ENCODE peak calls at places on chromosomes 4 and X, in nine cellular contexts. X is midbrain; V is RPMI7951; Y is CD4-positive, alpha-beta T cell; P is WTC11; R is progenitor cell of endocrine pancreas; O is T-cell; F is NCI-H187; S is stimulated activated CD4-positive, alpha-beta T cell treated with anti-CD3 and anti-CD28 coated beads, Interleukin-15, amount 100 ng/mL, for 1 hour. M is an unnamed sample.

GRCh38 chr4:184826315-184827266 is 823 bp upstream of the ACSL1 start:
- DNase-seq in X (peak), V (peak), Y (peak), P (peak), R (no peak), O (peak), F (no peak), S (peak), M (no peak)

GRCh38 chr4:76582074-76582816 is 147.2 kb downstream of the SHROOM3 start:
- DNase-seq in X (no peak), V (no peak), Y (no peak), P (no peak), R (no peak), O (no peak), F (no peak), S (no peak), M (no peak)

GRCh38 chrX:150856785-150857184 is 41.7 kb downstream of the CD99L2 start:
- DNase-seq in X (no peak), V (no peak), Y (no peak), P (no peak), R (no peak), O (no peak), F (no peak), S (no peak), M (no peak)

GRCh38 chr4:100736651-100737450 is 219.0 kb upstream of the EMCN start:
- DNase-seq in X (no peak), V (peak), Y (no peak), P (no peak), R (no peak), O (no peak), F (no peak), S (no peak), M (no peak)

GRCh38 chr4:77052352-77052751 is 23.4 kb downstream of the CCNI start:
- DNase-seq in X (no peak), V (peak), Y (peak), P (peak), R (no peak), O (peak), F (peak), S (peak), M (peak)

GRCh38 chrX:71227370-71228062 is 4.5 kb downstream of the GJB1 start:
- DNase-seq in X (no peak), V (no peak), Y (no peak), P (no peak), R (no peak), O (no peak), F (no peak), S (no peak), M (no peak)

GRCh38 chr4:141058739-141059507 is 74.3 kb downstream of the RNF150 start:
- DNase-seq in X (no peak), V (no peak), Y (no peak), P (no peak), R (no peak), O (no peak), F (no peak), S (no peak), M (no peak)

GRCh38 chrX:52425710-52426245 is 57.0 kb downstream of the XAGE2 start:
- DNase-seq in X (no peak), V (peak), Y (no peak), P (no peak), R (no peak), O (no peak), F (no peak), S (no peak), M (no peak)

GRCh38 chr4:83054928-83055327 is 19.9 kb downstream of the COPS4 start:
- DNase-seq in X (no peak), V (no peak), Y (no peak), P (no peak), R (no peak), O (no peak), F (no peak), S (no peak), M (no peak)

GRCh38 chr4:24042094-24042493 is 152.2 kb upstream of the PPARGC1A start:
- DNase-seq in X (no peak), V (peak), Y (no peak), P (no peak), R (no peak), O (no peak), F (no peak), S (no peak), M (no peak)

GRCh38 chr4:120897981-120898719 is 24.4 kb downstream of the PRDM5 start:
- DNase-seq in X (no peak), V (no peak), Y (no peak), P (no peak), R (no peak), O (no peak), F (no peak), S (no peak), M (no peak)

GRCh38 chr4:68375667-68376559 is 26.0 kb upstream of the YTHDC1 start:
- DNase-seq in X (peak), V (peak), Y (peak), P (peak), R (no peak), O (peak), F (peak), S (peak), M (no peak)

GRCh38 chr4:74320559-74321118 is 12.4 kb downstream of the EPGN start:
- DNase-seq in X (peak), V (peak), Y (no peak), P (peak), R (no peak), O (no peak), F (peak), S (no peak), M (peak)

GRCh38 chr4:125735107-125735506 is 420.4 kb downstream of the FAT4 start:
- DNase-seq in X (no peak), V (peak), Y (no peak), P (no peak), R (no peak), O (no peak), F (no peak), S (no peak), M (no peak)

GRCh38 chr4:183989471-183989870 is 84.4 kb downstream of the STOX2 start:
- DNase-seq in X (no peak), V (no peak), Y (no peak), P (no peak), R (no peak), O (no peak), F (no peak), S (no peak), M (no peak)

GRCh38 chr4:48538358-48538757 is 48.3 kb downstream of the ZAR1 start:
- DNase-seq in X (no peak), V (no peak), Y (no peak), P (no peak), R (no peak), O (no peak), F (no peak), S (no peak), M (no peak)

GRCh38 chrX:10165580-10166247 is 8.9 kb downstream of the CLCN4 start:
- DNase-seq in X (no peak), V (peak), Y (no peak), P (no peak), R (no peak), O (no peak), F (no peak), S (no peak), M (no peak)

GRCh38 chr4:54091637-54092404 is 8.1 kb upstream of the GSX2 start:
- DNase-seq in X (peak), V (peak), Y (peak), P (no peak), R (peak), O (peak), F (peak), S (peak), M (no peak)

GRCh38 chrX:119990409-119990994 is 47.0 kb upstream of the NKAP start:
- DNase-seq in X (no peak), V (no peak), Y (no peak), P (peak), R (no peak), O (no peak), F (no peak), S (no peak), M (no peak)

GRCh38 chr4:26909369-26909768 is 48.7 kb downstream of the STIM2 start:
- DNase-seq in X (no peak), V (no peak), Y (no peak), P (no peak), R (no peak), O (no peak), F (no peak), S (no peak), M (no peak)

GRCh38 chrX:107599371-107599970 is 28.8 kb upstream of the PRPS1 start:
- DNase-seq in X (no peak), V (no peak), Y (no peak), P (no peak), R (no peak), O (no peak), F (no peak), S (no peak), M (no peak)

GRCh38 chr4:34633216-34633615 is 1611.1 kb downstream of the ARAP2 start:
- DNase-seq in X (no peak), V (no peak), Y (no peak), P (no peak), R (no peak), O (no peak), F (no peak), S (no peak), M (no peak)

GRCh38 chrX:130118396-130118795 is 8.1 kb upstream of the ELF4 start:
- DNase-seq in X (no peak), V (peak), Y (peak), P (no peak), R (no peak), O (no peak), F (no peak), S (no peak), M (no peak)

GRCh38 chrX:47227334-47227583 is 5.5 kb upstream of the USP11 start:
- DNase-seq in X (no peak), V (no peak), Y (no peak), P (no peak), R (no peak), O (no peak), F (no peak), S (no peak), M (no peak)

GRCh38 chr4:155599102-155599501 is 67.5 kb upstream of the GUCY1A1 start:
- DNase-seq in X (no peak), V (no peak), Y (no peak), P (no peak), R (no peak), O (no peak), F (no peak), S (no peak), M (no peak)

GRCh38 chrX:42220083-42220482 is 296.7 kb upstream of the CASK start:
- DNase-seq in X (no peak), V (no peak), Y (no peak), P (no peak), R (no peak), O (no peak), F (no peak), S (no peak), M (no peak)

GRCh38 chr4:34731045-34731444 is 1513.3 kb downstream of the ARAP2 start:
- DNase-seq in X (no peak), V (no peak), Y (no peak), P (no peak), R (no peak), O (no peak), F (no peak), S (no peak), M (no peak)

GRCh38 chr4:164930647-164931046 is 46.8 kb downstream of the TRIM61 start:
- DNase-seq in X (no peak), V (no peak), Y (no peak), P (no peak), R (no peak), O (no peak), F (no peak), S (no peak), M (no peak)

GRCh38 chrX:39398215-39398972 is 597.1 kb downstream of the MID1IP1 start:
- DNase-seq in X (no peak), V (no peak), Y (no peak), P (no peak), R (no peak), O (no peak), F (no peak), S (no peak), M (no peak)

GRCh38 chr4:110636677-110637407 is 14.0 kb upstream of the PITX2 start:
- DNase-seq in X (no peak), V (peak), Y (no peak), P (peak), R (no peak), O (no peak), F (no peak), S (no peak), M (no peak)

GRCh38 chr4:140754918-140755810 is 1.0 kb downstream of the TBC1D9 start:
- DNase-seq in X (no peak), V (no peak), Y (no peak), P (no peak), R (no peak), O (no peak), F (no peak), S (no peak), M (no peak)

GRCh38 chr4:119046263-119046662 is 89.4 kb upstream of the MYOZ2 start:
- DNase-seq in X (no peak), V (no peak), Y (no peak), P (no peak), R (no peak), O (no peak), F (no peak), S (no peak), M (no peak)

GRCh38 chrX:125621588-125621927 is 301.9 kb downstream of the TEX13C start:
- DNase-seq in X (no peak), V (no peak), Y (no peak), P (no peak), R (no peak), O (no peak), F (no peak), S (no peak), M (no peak)

GRCh38 chr4:120056249-120056648 is 10.4 kb downstream of the MAD2L1 start:
- DNase-seq in X (no peak), V (no peak), Y (no peak), P (no peak), R (no peak), O (no peak), F (no peak), S (no peak), M (no peak)

GRCh38 chrX:102712967-102713677 is 874 bp downstream of the GPRASP2 start:
- DNase-seq in X (peak), V (peak), Y (no peak), P (peak), R (no peak), O (no peak), F (peak), S (no peak), M (no peak)

GRCh38 chr4:140330311-140330900 is 43.0 kb upstream of the SCOC start:
- DNase-seq in X (peak), V (peak), Y (no peak), P (no peak), R (no peak), O (no peak), F (no peak), S (no peak), M (no peak)

GRCh38 chr4:77065382-77065781 is 10.4 kb downstream of the CCNI start:
- DNase-seq in X (no peak), V (no peak), Y (no peak), P (no peak), R (no peak), O (no peak), F (no peak), S (no peak), M (no peak)

GRCh38 chr4:105637409-105638258 is 70.9 kb downstream of the INTS12 start:
- DNase-seq in X (peak), V (peak), Y (no peak), P (no peak), R (no peak), O (no peak), F (peak), S (no peak), M (no peak)

M was measured in iPS DF 6.9.